ENCODE peak calls at places on chromosomes 5 and 9, in five cellular contexts. D, E, R, M and V are unnamed samples.

GRCh38 chr5:155290937-155291336 is 277.4 kb downstream of the KIF4B start:
- DNase-seq in D (no peak), E (no peak), R (no peak), M (no peak), V (no peak)

GRCh38 chr5:120873083-120873482 is 409.0 kb downstream of the PRR16 start:
- DNase-seq in D (no peak), E (no peak), R (peak; percentile 12), M (no peak), V (peak; percentile 5)

GRCh38 chr5:62017092-62017491 is 288.9 kb upstream of the KIF2A start:
- DNase-seq in D (no peak), E (no peak), R (peak; percentile 8), M (no peak), V (peak; percentile 23)

GRCh38 chr9:126491256-126491879 is 122.4 kb upstream of the LMX1B start:
- DNase-seq in D (no peak), E (peak; percentile 3), R (peak; percentile 71), M (no peak), V (peak; percentile 73)

GRCh38 chr9:120303519-120303918 is 276.4 kb downstream of the CDK5RAP2 start:
- DNase-seq in D (no peak), E (no peak), R (no peak), M (no peak), V (no peak)

GRCh38 chr9:114908104-114908621 is 22.2 kb downstream of the TNFSF8 start:
- DNase-seq in D (no peak), E (no peak), R (peak; percentile 53), M (no peak), V (peak; percentile 98)

GRCh38 chr5:42811591-42812392 is at the start of gene SELENOP:
- DNase-seq in D (peak; percentile 58), E (peak; percentile 62), R (peak; percentile 78), M (peak; percentile 77), V (no peak)

GRCh38 chr5:10448754-10449345 is 7.2 kb downstream of the ROPN1L start:
- DNase-seq in D (no peak), E (no peak), R (no peak), M (no peak), V (no peak)

GRCh38 chr5:138975098-138975847 is 100.1 kb upstream of the LRRTM2 start:
- DNase-seq in D (no peak), E (no peak), R (peak; percentile 92), M (peak; percentile 47), V (no peak)

GRCh38 chr5:33788922-33789321 is 102.9 kb downstream of the ADAMTS12 start:
- DNase-seq in D (no peak), E (no peak), R (peak; percentile 96), M (no peak), V (peak; percentile 32)

GRCh38 chr9:120610975-120611689 is 31.2 kb upstream of the CDK5RAP2 start:
- DNase-seq in D (no peak), E (no peak), R (no peak), M (no peak), V (peak; percentile 84)

GRCh38 chr9:84778537-84778936 is 109.0 kb downstream of the NTRK2 start:
- DNase-seq in D (no peak), E (no peak), R (no peak), M (no peak), V (no peak)

GRCh38 chr5:31719988-31720387 is 81.1 kb downstream of the PDZD2 start:
- DNase-seq in D (no peak), E (no peak), R (no peak), M (no peak), V (no peak)

GRCh38 chr5:1723957-1724821 is 75.4 kb downstream of the MRPL36 start:
- DNase-seq in D (no peak), E (peak; percentile 39), R (no peak), M (no peak), V (no peak)

GRCh38 chr9:706606-707451 is 134.7 kb upstream of the DMRT1 start:
- DNase-seq in D (peak; percentile 52), E (peak; percentile 91), R (peak; percentile 87), M (peak; percentile 74), V (peak; percentile 53)

GRCh38 chr5:78591972-78592700 is 56.4 kb downstream of the LHFPL2 start:
- DNase-seq in D (no peak), E (no peak), R (no peak), M (no peak), V (no peak)

GRCh38 chr9:104748359-104749031 is 1.0 kb downstream of the NIPSNAP3A start:
- DNase-seq in D (no peak), E (no peak), R (peak; percentile 26), M (no peak), V (peak; percentile 29)

GRCh38 chr9:7974335-7975005 is 174.9 kb upstream of the DMAC1 start:
- DNase-seq in D (no peak), E (no peak), R (no peak), M (peak; percentile 13), V (no peak)

DNA sequence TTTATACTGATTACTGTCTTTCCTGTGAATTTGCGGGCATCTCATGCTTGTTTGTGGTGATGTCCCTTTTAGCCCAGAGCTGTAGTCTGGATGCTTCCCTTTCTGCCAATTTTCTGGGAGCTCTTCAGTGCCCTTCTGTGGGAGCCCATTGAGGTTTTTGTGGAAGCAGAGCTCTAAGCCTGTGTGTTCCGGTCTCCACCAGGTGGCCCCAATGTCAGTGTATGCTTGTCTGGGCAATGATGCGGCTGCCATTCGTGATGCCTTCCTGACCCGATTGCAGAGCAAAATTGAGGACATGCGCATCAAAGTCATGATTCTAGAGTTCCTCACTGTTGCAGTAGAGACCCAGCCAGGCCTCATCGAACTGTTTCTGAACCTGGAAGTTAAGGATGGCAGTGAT is 35.1 kb downstream of the SH3GLB2 start:
- DNase-seq in D (no peak), E (peak; percentile 30), R (peak; percentile 23), M (no peak), V (peak; percentile 41)
- TF ChIP-seq CTCF in D (no peak), E (no peak), R (peak; percentile 41), M (no peak), V (peak; percentile 49)

DNA sequence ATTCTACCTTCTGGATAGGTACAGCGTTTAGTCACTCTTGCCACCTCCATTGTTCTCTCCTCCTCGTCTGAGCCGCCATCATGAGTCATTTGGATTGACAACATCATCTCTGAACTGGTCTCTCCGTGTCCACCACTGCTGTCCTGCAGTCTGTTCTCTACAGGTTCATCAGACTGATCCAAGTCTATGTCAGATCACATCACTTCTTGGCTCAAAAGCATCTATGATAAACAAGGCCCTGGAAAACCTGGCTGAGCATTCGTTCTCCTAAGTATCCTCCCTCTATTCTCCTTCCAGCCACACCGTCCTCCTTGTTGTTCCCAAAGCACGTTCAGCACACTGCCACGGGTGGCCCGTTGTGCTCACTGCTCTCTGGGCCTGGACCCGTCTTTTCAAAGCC is 50.5 kb downstream of the CTNND2 start:
- DNase-seq in D (no peak), E (no peak), R (no peak), M (no peak), V (no peak)
- TF ChIP-seq CTCF in D (no peak), E (no peak), R (no peak), M (no peak), V (no peak)

GRCh38 chr5:124630767-124631704 is 115.4 kb downstream of the ZNF608 start:
- DNase-seq in D (no peak), E (no peak), R (peak; percentile 17), M (no peak), V (peak; percentile 51)
- TF ChIP-seq CTCF in D (no peak), E (no peak), R (no peak), M (no peak), V (no peak)

GRCh38 chr9:92328225-92328624 is 2.5 kb downstream of the CENPP start:
- DNase-seq in D (no peak), E (no peak), R (peak; percentile 69), M (no peak), V (peak; percentile 48)
- TF ChIP-seq CTCF in D (no peak), E (no peak), R (peak; percentile 37), M (no peak), V (peak; percentile 44)

DNA sequence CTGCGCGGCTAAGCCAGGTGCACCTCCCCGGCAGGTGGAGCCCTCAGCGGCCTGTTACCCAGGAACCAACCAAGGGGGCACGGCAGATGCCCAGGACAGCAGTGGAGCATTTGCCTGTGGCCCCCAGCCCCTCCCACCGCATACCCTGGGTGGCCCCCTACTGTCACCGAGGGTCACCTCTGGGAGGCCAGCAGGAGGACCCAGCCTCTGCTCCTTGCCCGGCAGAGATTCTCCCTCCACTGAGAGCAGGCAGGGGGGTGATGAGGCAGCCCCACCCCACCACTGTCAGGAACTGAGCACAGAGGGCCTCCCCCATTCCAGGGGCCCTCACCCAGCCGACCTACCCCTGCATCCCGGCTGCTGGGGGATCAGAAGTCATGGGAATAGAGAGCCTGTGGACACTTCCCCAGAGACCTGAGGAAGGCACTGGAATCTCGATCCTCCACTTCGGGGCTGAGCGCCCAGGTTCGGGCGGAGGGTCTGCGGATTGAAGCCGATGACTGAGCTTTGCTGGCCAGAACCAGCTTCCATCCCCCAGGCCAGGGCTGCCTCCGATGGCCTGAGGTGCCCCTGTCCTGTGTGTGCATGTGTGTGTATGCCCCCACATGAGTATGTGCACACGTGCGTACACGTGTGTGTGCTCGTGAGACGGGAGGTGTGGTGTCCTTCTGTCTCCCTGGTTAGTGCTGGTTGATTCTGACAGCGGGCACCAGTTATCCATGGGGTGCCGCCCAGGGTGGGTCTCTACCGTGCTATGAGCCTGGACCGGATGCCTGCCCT is at the start of gene QRFP:
- DNase-seq in D (no peak), E (no peak), R (no peak), M (no peak), V (no peak)
- TF ChIP-seq CTCF in D (no peak), E (no peak), R (no peak), M (no peak), V (no peak)

GRCh38 chr9:79196606-79197005 is 375.2 kb upstream of the TLE4 start:
- DNase-seq in D (no peak), E (no peak), R (peak; percentile 29), M (no peak), V (no peak)

GRCh38 chr9:79195904-79196303 is 375.9 kb upstream of the TLE4 start:
- DNase-seq in D (no peak), E (no peak), R (peak; percentile 78), M (no peak), V (peak; percentile 38)

DNA sequence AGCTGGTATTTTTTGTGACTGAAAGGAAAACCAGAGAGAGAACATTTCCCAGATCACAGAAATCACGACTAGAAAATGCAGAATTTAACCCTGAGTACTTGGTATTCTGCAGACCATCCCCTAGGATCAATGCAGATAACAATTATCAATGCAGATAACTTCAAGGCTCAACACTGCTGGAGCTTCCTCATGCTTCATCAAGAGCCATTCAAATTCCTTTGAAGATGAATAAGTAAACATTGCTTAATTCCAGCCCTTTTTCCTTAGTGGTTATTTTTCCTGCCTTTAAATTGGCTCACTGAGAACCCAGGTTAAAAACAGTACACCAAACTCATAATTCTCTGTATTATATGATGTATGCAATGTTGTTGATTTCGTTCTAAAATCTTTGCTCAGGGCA is 370.1 kb upstream of the TLE4 start:
- DNase-seq in D (no peak), E (no peak), R (peak; percentile 43), M (no peak), V (peak; percentile 10)
- TF ChIP-seq CTCF in D (no peak), E (no peak), R (no peak), M (no peak), V (no peak)

GRCh38 chr5:15995206-15996052 is 184.2 kb downstream of the MARCHF11 start:
- DNase-seq in D (no peak), E (no peak), R (peak; percentile 47), M (no peak), V (peak; percentile 64)
- TF ChIP-seq CTCF in D (peak; percentile 24), E (peak; percentile 19), R (peak; percentile 64), M (no peak), V (peak; percentile 72)